ENCODE peak calls at places on chromosomes 2 and 18, in seven cellular contexts. One of them, this sample, is unnamed.

GRCh38 chr18:58541789-58542425 is 87.0 kb downstream of the ALPK2 start:
- DNase-seq in HepG2: peak
- DNase-seq in A549: peak
- DNase-seq in transverse colon: no peak
- DNase-seq in tibial nerve: no peak
- DNase-seq in GM12878: peak
- DNase-seq in stomach: no peak
- DNase-seq in this sample: peak

GRCh38 chr18:74623047-74623816 is 25.6 kb downstream of the ZNF407 start:
- DNase-seq in transverse colon: no peak
- DNase-seq in A549: no peak
- DNase-seq in stomach: no peak
- DNase-seq in GM12878: no peak
- DNase-seq in HepG2: no peak
- DNase-seq in tibial nerve: no peak
- DNase-seq in this sample: no peak

GRCh38 chr2:78145997-78146722 is 624.0 kb upstream of the LRRTM4 start:
- DNase-seq in A549: no peak
- DNase-seq in tibial nerve: no peak
- DNase-seq in stomach: no peak
- DNase-seq in transverse colon: no peak
- DNase-seq in HepG2: no peak
- DNase-seq in GM12878: no peak
- DNase-seq in this sample: peak

GRCh38 chr2:233115761-233116160 is 55.6 kb downstream of the INPP5D start:
- DNase-seq in tibial nerve: no peak
- DNase-seq in HepG2: no peak
- DNase-seq in GM12878: no peak
- DNase-seq in A549: no peak
- DNase-seq in stomach: no peak
- DNase-seq in transverse colon: no peak
- DNase-seq in this sample: no peak

GRCh38 chr2:163255086-163255485 is 416.5 kb upstream of the KCNH7 start:
- DNase-seq in tibial nerve: no peak
- DNase-seq in HepG2: no peak
- DNase-seq in A549: no peak
- DNase-seq in stomach: no peak
- DNase-seq in GM12878: no peak
- DNase-seq in transverse colon: no peak
- DNase-seq in this sample: no peak

GRCh38 chr2:16039823-16040222 is 99.5 kb downstream of the MYCN start:
- DNase-seq in GM12878: no peak
- DNase-seq in HepG2: no peak
- DNase-seq in stomach: no peak
- DNase-seq in transverse colon: no peak
- DNase-seq in A549: no peak
- DNase-seq in tibial nerve: no peak
- DNase-seq in this sample: no peak

GRCh38 chr2:154402138-154402714 is 296.3 kb upstream of the KCNJ3 start:
- DNase-seq in tibial nerve: no peak
- DNase-seq in HepG2: peak
- DNase-seq in transverse colon: no peak
- DNase-seq in A549: peak
- DNase-seq in stomach: no peak
- DNase-seq in GM12878: no peak
- DNase-seq in this sample: no peak

GRCh38 chr18:79604205-79604912 is 75.2 kb upstream of the CTDP1 start:
- DNase-seq in A549: no peak
- DNase-seq in GM12878: no peak
- DNase-seq in tibial nerve: no peak
- DNase-seq in transverse colon: peak
- DNase-seq in HepG2: no peak
- DNase-seq in stomach: no peak
- DNase-seq in this sample: peak

GRCh38 chr2:286774-287392 is 1.0 kb downstream of the ALKAL2 start:
- DNase-seq in transverse colon: no peak
- DNase-seq in GM12878: no peak
- DNase-seq in HepG2: no peak
- DNase-seq in A549: no peak
- DNase-seq in stomach: no peak
- DNase-seq in tibial nerve: no peak
- DNase-seq in this sample: no peak

GRCh38 chr2:135851858-135852257 is 14.9 kb upstream of the LCT start:
- DNase-seq in tibial nerve: no peak
- DNase-seq in A549: no peak
- DNase-seq in GM12878: no peak
- DNase-seq in stomach: no peak
- DNase-seq in HepG2: no peak
- DNase-seq in transverse colon: no peak
- DNase-seq in this sample: no peak

GRCh38 chr18:47709556-47709955 is 220.9 kb downstream of the SMAD2 start:
- DNase-seq in stomach: no peak
- DNase-seq in HepG2: no peak
- DNase-seq in tibial nerve: no peak
- DNase-seq in GM12878: no peak
- DNase-seq in transverse colon: no peak
- DNase-seq in A549: no peak
- DNase-seq in this sample: no peak

GRCh38 chr2:237916296-237916695 is 50.5 kb upstream of the UBE2F start:
- DNase-seq in tibial nerve: no peak
- DNase-seq in stomach: no peak
- DNase-seq in A549: no peak
- DNase-seq in transverse colon: no peak
- DNase-seq in HepG2: no peak
- DNase-seq in GM12878: no peak
- DNase-seq in this sample: no peak

GRCh38 chr18:76099931-76100457 is 395.0 kb downstream of the ZNF516 start:
- DNase-seq in stomach: no peak
- DNase-seq in tibial nerve: no peak
- DNase-seq in A549: no peak
- DNase-seq in transverse colon: no peak
- DNase-seq in HepG2: no peak
- DNase-seq in GM12878: no peak
- DNase-seq in this sample: no peak

GRCh38 chr18:76098728-76099514 is 396.1 kb downstream of the ZNF516 start:
- DNase-seq in A549: no peak
- DNase-seq in tibial nerve: no peak
- DNase-seq in stomach: no peak
- DNase-seq in HepG2: no peak
- DNase-seq in GM12878: no peak
- DNase-seq in transverse colon: no peak
- DNase-seq in this sample: no peak
- TF ChIP-seq CTCF in A549: no peak
- TF ChIP-seq CTCF in tibial nerve: no peak
- TF ChIP-seq CTCF in stomach: no peak
- TF ChIP-seq CTCF in HepG2: no peak
- TF ChIP-seq CTCF in GM12878: no peak
- TF ChIP-seq CTCF in transverse colon: no peak
- TF ChIP-seq CTCF in this sample: no peak

GRCh38 chr2:127080941-127081769 is 25.8 kb downstream of the BIN1 start:
- DNase-seq in GM12878: no peak
- DNase-seq in transverse colon: peak
- DNase-seq in A549: no peak
- DNase-seq in tibial nerve: no peak
- DNase-seq in HepG2: no peak
- DNase-seq in stomach: peak
- DNase-seq in this sample: peak

GRCh38 chr2:127078691-127079270 is 28.2 kb downstream of the BIN1 start:
- DNase-seq in A549: no peak
- DNase-seq in HepG2: no peak
- DNase-seq in stomach: no peak
- DNase-seq in tibial nerve: no peak
- DNase-seq in GM12878: no peak
- DNase-seq in transverse colon: no peak
- DNase-seq in this sample: no peak

GRCh38 chr2:127080226-127080940 is 26.6 kb downstream of the BIN1 start:
- DNase-seq in transverse colon: peak
- DNase-seq in GM12878: no peak
- DNase-seq in A549: no peak
- DNase-seq in stomach: peak
- DNase-seq in HepG2: peak
- DNase-seq in tibial nerve: no peak
- DNase-seq in this sample: peak

GRCh38 chr2:127078028-127078427 is 28.9 kb downstream of the BIN1 start:
- DNase-seq in stomach: no peak
- DNase-seq in GM12878: no peak
- DNase-seq in HepG2: no peak
- DNase-seq in tibial nerve: no peak
- DNase-seq in transverse colon: no peak
- DNase-seq in A549: no peak
- DNase-seq in this sample: peak

DNA sequence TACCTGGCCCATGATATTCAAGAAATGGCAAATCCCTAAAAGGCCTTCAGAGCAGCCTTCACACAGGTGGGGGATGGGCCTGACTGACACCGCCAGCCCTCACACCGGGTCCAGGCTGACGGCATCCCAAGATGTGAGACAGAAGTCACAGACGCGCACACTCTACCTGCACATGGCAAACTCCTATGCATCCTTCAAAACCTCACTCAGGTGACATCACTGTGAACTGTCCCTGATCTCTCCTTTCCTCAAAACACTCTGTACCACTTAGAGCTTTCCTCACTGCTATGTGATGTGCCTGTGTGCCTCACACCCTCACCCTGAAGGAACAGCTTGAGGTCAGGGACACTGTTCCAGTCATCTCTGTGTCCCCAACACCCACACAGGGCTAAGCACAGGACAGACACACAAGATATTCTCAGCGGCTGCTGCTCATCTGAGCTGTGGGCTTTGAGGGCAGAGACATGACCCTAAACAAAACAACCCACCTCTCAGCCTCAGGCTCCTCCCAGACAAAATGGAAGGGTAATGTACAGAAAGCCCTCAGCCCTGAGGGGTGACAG is 27.5 kb downstream of the BIN1 start:
- DNase-seq in stomach: no peak
- DNase-seq in HepG2: no peak
- DNase-seq in GM12878: no peak
- DNase-seq in transverse colon: no peak
- DNase-seq in tibial nerve: no peak
- DNase-seq in A549: no peak
- DNase-seq in this sample: no peak
- TF ChIP-seq EP300 in stomach: no peak
- TF ChIP-seq EP300 in HepG2: no peak
- TF ChIP-seq EP300 in GM12878: no peak
- TF ChIP-seq EP300 in transverse colon: no peak
- TF ChIP-seq EP300 in tibial nerve: peak
- TF ChIP-seq EP300 in A549: no peak
- TF ChIP-seq EP300 in this sample: no peak

GRCh38 chr2:44934024-44934423 is 7.5 kb upstream of the SIX3 start:
- DNase-seq in HepG2: no peak
- DNase-seq in stomach: no peak
- DNase-seq in A549: no peak
- DNase-seq in tibial nerve: no peak
- DNase-seq in transverse colon: no peak
- DNase-seq in GM12878: no peak
- DNase-seq in this sample: no peak
- H3K4me3 ChIP-seq in HepG2: no peak
- H3K4me3 ChIP-seq in stomach: no peak
- H3K4me3 ChIP-seq in A549: no peak
- H3K4me3 ChIP-seq in tibial nerve: no peak
- H3K4me3 ChIP-seq in transverse colon: no peak
- H3K4me3 ChIP-seq in GM12878: no peak
- H3K4me3 ChIP-seq in this sample: no peak

DNA sequence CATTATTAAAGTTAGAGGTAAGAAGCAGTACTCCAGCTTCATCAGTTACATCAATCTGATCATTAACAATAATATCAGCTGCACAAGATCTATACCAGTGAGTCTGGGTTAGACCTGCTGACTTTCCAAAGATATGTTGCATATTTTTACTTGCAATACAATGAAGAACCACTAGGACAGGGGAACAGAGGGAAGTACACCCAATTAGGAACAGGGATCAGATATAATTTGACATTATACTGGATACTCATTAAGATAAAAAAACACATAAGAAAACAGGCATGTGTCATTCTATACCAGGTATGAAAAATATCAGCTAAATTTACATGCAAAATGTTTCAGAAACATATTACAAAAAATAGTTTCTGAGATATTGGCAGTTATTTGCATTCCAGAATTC is 995.1 kb upstream of the DDX18 start:
- DNase-seq in tibial nerve: no peak
- DNase-seq in A549: no peak
- DNase-seq in stomach: no peak
- DNase-seq in GM12878: no peak
- DNase-seq in transverse colon: no peak
- DNase-seq in HepG2: no peak
- DNase-seq in this sample: no peak
- TF ChIP-seq CTCF in tibial nerve: no peak
- TF ChIP-seq CTCF in A549: no peak
- TF ChIP-seq CTCF in stomach: no peak
- TF ChIP-seq CTCF in GM12878: no peak
- TF ChIP-seq CTCF in transverse colon: peak
- TF ChIP-seq CTCF in HepG2: no peak
- TF ChIP-seq CTCF in this sample: no peak

GRCh38 chr18:421236-422155 is 79.0 kb downstream of the COLEC12 start:
- DNase-seq in GM12878: no peak
- DNase-seq in transverse colon: no peak
- DNase-seq in tibial nerve: no peak
- DNase-seq in HepG2: peak
- DNase-seq in stomach: no peak
- DNase-seq in A549: no peak
- DNase-seq in this sample: no peak

GRCh38 chr18:420661-421060 is 79.8 kb downstream of the COLEC12 start:
- DNase-seq in transverse colon: no peak
- DNase-seq in HepG2: no peak
- DNase-seq in tibial nerve: no peak
- DNase-seq in GM12878: no peak
- DNase-seq in A549: no peak
- DNase-seq in stomach: no peak
- DNase-seq in this sample: no peak

GRCh38 chr18:416928-417327 is 83.6 kb downstream of the COLEC12 start:
- DNase-seq in GM12878: no peak
- DNase-seq in tibial nerve: no peak
- DNase-seq in A549: no peak
- DNase-seq in transverse colon: no peak
- DNase-seq in HepG2: no peak
- DNase-seq in stomach: no peak
- DNase-seq in this sample: no peak

GRCh38 chr18:417495-417894 is 83.0 kb downstream of the COLEC12 start:
- DNase-seq in A549: no peak
- DNase-seq in transverse colon: no peak
- DNase-seq in HepG2: no peak
- DNase-seq in stomach: no peak
- DNase-seq in GM12878: no peak
- DNase-seq in tibial nerve: no peak
- DNase-seq in this sample: no peak

DNA sequence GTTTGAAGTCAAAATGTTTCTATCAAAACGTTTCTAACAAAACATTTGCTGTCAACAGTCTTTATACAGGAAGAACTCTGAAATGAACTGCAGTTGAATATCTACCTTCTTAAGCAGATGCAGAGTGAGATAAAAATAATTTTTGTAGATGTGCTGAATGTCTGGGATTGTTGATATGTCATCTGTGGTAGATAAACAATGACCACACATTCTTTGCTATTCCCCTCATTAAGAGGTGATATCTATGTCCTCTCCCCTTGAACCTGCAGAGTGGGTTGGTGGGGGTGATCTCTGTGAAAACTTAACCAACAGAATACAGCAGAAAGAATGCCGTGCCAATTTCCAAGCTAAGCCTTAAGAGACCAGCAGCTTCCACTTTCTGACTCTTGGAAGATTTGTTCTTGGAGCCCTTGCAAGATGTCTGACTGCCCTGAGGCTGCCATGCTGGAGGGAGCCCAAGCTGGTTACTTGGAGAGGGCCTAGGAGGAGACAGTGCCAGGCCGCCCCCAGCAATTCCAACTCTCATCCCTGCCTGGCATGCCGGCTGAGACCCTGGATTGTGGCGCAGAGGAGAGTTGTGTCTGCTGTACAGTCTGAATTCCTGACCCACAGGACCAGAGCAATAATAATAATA is 80.8 kb downstream of the COLEC12 start:
- DNase-seq in HepG2: no peak
- DNase-seq in tibial nerve: no peak
- DNase-seq in A549: no peak
- DNase-seq in transverse colon: no peak
- DNase-seq in GM12878: no peak
- DNase-seq in stomach: no peak
- DNase-seq in this sample: peak
- TF ChIP-seq EP300 in HepG2: no peak
- TF ChIP-seq EP300 in tibial nerve: no peak
- TF ChIP-seq EP300 in A549: no peak
- TF ChIP-seq EP300 in transverse colon: no peak
- TF ChIP-seq EP300 in GM12878: no peak
- TF ChIP-seq EP300 in stomach: no peak
- TF ChIP-seq EP300 in this sample: no peak